ENCODE peak calls at places on chromosome 14, in six cellular contexts. F, Q, E, A, H and R are unnamed samples.

GRCh38 chr14:100754020-100754419 is 27.3 kb downstream of the DLK1 start:
- DNase-seq in A (no peak), E (no peak), H (no peak), Q (no peak), F (no peak), R (no peak)

GRCh38 chr14:84273181-84273580 is 1256.8 kb upstream of the FLRT2 start:
- DNase-seq in F (no peak), H (no peak), Q (no peak), A (no peak), E (no peak), R (no peak)

GRCh38 chr14:80946797-80947196 is 5.3 kb upstream of the CEP128 start:
- DNase-seq in Q (no peak), A (no peak), H (no peak), F (no peak), E (no peak), R (no peak)

GRCh38 chr14:96117997-96118790 is 79.0 kb downstream of the C14orf132 start:
- DNase-seq in A (no peak), F (no peak), H (no peak), Q (no peak), E (no peak), R (no peak)

GRCh38 chr14:70097576-70098256 is 91.0 kb downstream of the SLC8A3 start:
- DNase-seq in Q (no peak), H (no peak), E (no peak), A (no peak), F (no peak), R (no peak)

GRCh38 chr14:83463500-83464098 is 1929.9 kb upstream of the SEL1L start:
- DNase-seq in F (peak; percentile 61), H (peak; percentile 54), E (no peak), Q (no peak), A (peak; percentile 51), R (peak; percentile 54)

GRCh38 chr14:94355191-94355794 is 32.2 kb upstream of the SERPINA6 start:
- DNase-seq in F (no peak), A (peak; percentile 56), Q (no peak), E (no peak), H (peak; percentile 60), R (peak; percentile 20)

GRCh38 chr14:92475451-92476187 is 38.0 kb upstream of the RIN3 start:
- DNase-seq in E (no peak), Q (no peak), A (no peak), F (no peak), H (peak; percentile 92), R (no peak)

GRCh38 chr14:73743431-73743931 is 29.3 kb upstream of the PNMA1 start:
- DNase-seq in H (peak; percentile 33), F (no peak), E (no peak), Q (no peak), A (no peak), R (no peak)

GRCh38 chr14:91249841-91250616 is 5.5 kb upstream of the GPR68 start:
- DNase-seq in F (peak; percentile 96), H (no peak), A (peak; percentile 63), Q (no peak), E (no peak), R (no peak)

GRCh38 chr14:74548881-74549280 is 55.3 kb downstream of the ISCA2 start:
- DNase-seq in Q (no peak), E (no peak), F (no peak), H (peak; percentile 78), A (no peak), R (no peak)

GRCh38 chr14:80456200-80456599 is 244.9 kb upstream of the DIO2 start:
- DNase-seq in H (peak; percentile 19), E (no peak), A (peak; percentile 56), F (no peak), Q (no peak), R (no peak)

GRCh38 chr14:72644758-72645489 is 249.0 kb downstream of the DPF3 start:
- DNase-seq in Q (no peak), F (no peak), A (no peak), H (no peak), E (no peak), R (no peak)

GRCh38 chr14:99575043-99576023 is 28.7 kb downstream of the CCDC85C start:
- DNase-seq in E (peak; percentile 80), A (no peak), F (peak; percentile 82), Q (peak; percentile 58), H (no peak), R (no peak)

GRCh38 chr14:93962701-93963601 is 13.4 kb downstream of the ASB2 start:
- DNase-seq in F (no peak), Q (no peak), A (no peak), H (peak; percentile 48), E (no peak), R (no peak)

GRCh38 chr14:72920008-72920407 is 6.3 kb upstream of the DCAF4 start:
- DNase-seq in Q (no peak), F (no peak), A (no peak), H (no peak), E (no peak), R (no peak)

GRCh38 chr14:74956280-74957072 is 1.1 kb upstream of the PGF start:
- DNase-seq in H (no peak), F (no peak), A (no peak), Q (no peak), E (no peak), R (no peak)

GRCh38 chr14:19878029-19878642 is 3.2 kb downstream of the OR4K2 start:
- DNase-seq in Q (no peak), E (no peak), F (no peak), H (peak; percentile 56), A (no peak), R (no peak)

GRCh38 chr14:91144425-91145145 is 30.7 kb downstream of the DGLUCY start:
- DNase-seq in A (peak; percentile 50), F (no peak), H (peak; percentile 78), Q (no peak), E (no peak), R (no peak)

GRCh38 chr14:70785556-70785955 is 23.8 kb downstream of the MAP3K9 start:
- DNase-seq in H (peak; percentile 6), Q (no peak), A (no peak), F (no peak), E (no peak), R (no peak)

GRCh38 chr14:91284791-91285548 is 40.5 kb upstream of the GPR68 start:
- DNase-seq in F (peak; percentile 58), H (no peak), Q (no peak), E (no peak), A (peak; percentile 43), R (no peak)

GRCh38 chr14:104387385-104388010 is 192.1 kb upstream of the C14orf180 start:
- DNase-seq in E (peak; percentile 39), F (no peak), H (no peak), A (no peak), Q (no peak), R (no peak)

GRCh38 chr14:68796418-68797101 is 3.7 kb upstream of the ZFP36L1 start:
- DNase-seq in E (no peak), Q (no peak), A (no peak), H (no peak), F (no peak), R (no peak)

GRCh38 chr14:52031781-52032180 is 37.1 kb downstream of the NID2 start:
- DNase-seq in E (no peak), Q (no peak), A (peak; percentile 92), F (no peak), H (peak; percentile 92), R (no peak)

GRCh38 chr14:78567343-78567742 is 397.2 kb downstream of the NRXN3 start:
- DNase-seq in E (no peak), H (no peak), A (peak; percentile 34), Q (no peak), F (no peak), R (no peak)

GRCh38 chr14:51094282-51094821 is 553 bp downstream of the TRIM9 start:
- DNase-seq in A (no peak), H (no peak), E (no peak), Q (peak; percentile 22), F (peak; percentile 50), R (peak; percentile 31)

GRCh38 chr14:77124345-77125274 is 17.0 kb downstream of the ZDHHC22 start:
- DNase-seq in Q (no peak), E (no peak), A (peak; percentile 30), H (peak; percentile 38), F (peak; percentile 71), R (peak; percentile 53)

GRCh38 chr14:23518716-23519115 is 32.8 kb downstream of the ZFHX2 start:
- DNase-seq in Q (no peak), H (no peak), A (no peak), F (no peak), E (no peak), R (no peak)

GRCh38 chr14:23520899-23521521 is 30.6 kb downstream of the ZFHX2 start:
- DNase-seq in E (no peak), F (no peak), A (no peak), H (no peak), Q (no peak), R (no peak)

GRCh38 chr14:23521785-23522640 is 29.6 kb downstream of the ZFHX2 start:
- DNase-seq in H (no peak), E (no peak), F (no peak), A (no peak), Q (no peak), R (no peak)

GRCh38 chr14:23514009-23514962 is 37.3 kb downstream of the ZFHX2 start:
- DNase-seq in F (no peak), A (no peak), E (no peak), Q (no peak), H (no peak), R (no peak)

GRCh38 chr14:23517650-23518329 is 33.8 kb downstream of the ZFHX2 start:
- DNase-seq in A (no peak), Q (no peak), F (no peak), H (no peak), E (no peak), R (no peak)
- TF ChIP-seq CTCF in A (no peak), Q (no peak), F (peak; percentile 15), H (no peak), E (no peak), R (no peak)

GRCh38 chr14:105931808-105932483 is 405.6 kb downstream of the TMEM121 start:
- DNase-seq in F (peak; percentile 55), A (no peak), E (no peak), Q (peak; percentile 36), H (no peak), R (no peak)
- TF ChIP-seq CTCF in F (peak; percentile 76), A (no peak), E (no peak), Q (peak; percentile 35), H (no peak), R (no peak)

DNA sequence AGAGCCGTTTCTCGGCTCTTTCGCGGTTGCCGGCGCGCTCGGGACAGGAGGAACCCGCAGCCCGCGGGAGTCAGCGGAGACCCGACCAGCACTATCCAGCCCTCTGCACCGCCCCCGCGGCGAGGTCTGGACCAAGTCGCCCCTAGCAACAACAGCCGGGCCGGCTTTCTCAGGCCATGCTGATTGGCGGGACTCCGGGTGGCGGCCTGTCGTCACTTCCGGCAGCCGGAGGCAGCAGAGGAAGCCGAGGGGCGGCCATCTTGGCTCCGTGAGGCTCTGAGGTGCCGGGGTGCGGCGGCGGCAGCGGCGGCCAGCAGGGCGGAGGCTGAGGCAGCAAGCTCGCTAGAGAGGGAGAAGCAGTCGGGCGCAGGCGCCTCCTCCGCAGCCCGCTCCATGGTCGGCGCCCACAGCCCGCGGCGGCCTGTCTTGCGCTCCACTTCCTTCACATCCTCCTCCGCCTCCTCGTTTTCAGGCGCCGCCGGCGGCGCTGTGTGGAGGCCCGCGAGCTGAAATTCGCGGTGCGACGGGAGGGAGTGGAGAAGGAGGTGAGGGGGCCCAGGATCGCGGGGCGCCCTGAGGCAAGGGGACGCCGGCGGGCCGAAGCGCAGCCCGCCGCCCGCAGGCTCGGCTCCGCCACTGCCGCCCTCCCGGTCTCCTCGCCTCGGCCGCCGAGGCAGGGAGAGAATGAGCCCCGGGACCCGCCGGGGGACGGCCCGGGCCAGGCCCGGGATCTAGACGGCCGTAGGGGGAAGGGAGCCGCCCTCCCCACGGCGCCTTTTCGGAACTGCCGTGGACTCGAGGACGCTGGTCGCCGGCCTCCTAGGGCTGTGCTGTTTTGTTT is at the start of gene MARK3:
- DNase-seq in E (peak; percentile 96), Q (peak; percentile 98), H (peak; percentile 96), F (peak; percentile 99), A (peak; percentile 98), R (peak; percentile 92)
- TF ChIP-seq CTCF in E (peak; percentile 4), Q (peak; percentile 23), H (no peak), F (no peak), A (peak; percentile 11), R (peak; percentile 38)

GRCh38 chr14:39417014-39417413 is 15.2 kb downstream of the FBXO33 start:
- DNase-seq in H (peak; percentile 46), A (no peak), F (peak; percentile 49), Q (no peak), E (no peak), R (no peak)
- TF ChIP-seq CTCF in H (peak; percentile 37), A (peak; percentile 29), F (peak; percentile 71), Q (peak; percentile 13), E (no peak), R (no peak)